ENCODE peak calls at places on chromosomes 2 and 18, in seven cellular contexts. D is foreskin fibroblast, L is psoas muscle, J is left ventricle myocardium inferior, H is lower leg skin, O is neural progenitor cell, F is H9. C is an unnamed sample.

GRCh38 chr18:79451237-79452125 is 55.8 kb downstream of the NFATC1 start:
- DNase-seq in H (no peak), O (no peak), L (no peak), D (no peak), J (no peak), F (no peak), C (no peak)

GRCh38 chr2:234725528-234726264 is 226.1 kb upstream of the SH3BP4 start:
- DNase-seq in J (no peak), D (peak), L (no peak), O (no peak), F (no peak), H (peak), C (no peak)

GRCh38 chr18:46073474-46074331 is 1.6 kb upstream of the PSTPIP2 start:
- DNase-seq in F (no peak), D (peak), O (peak), J (no peak), H (peak), L (no peak), C (peak)

GRCh38 chr2:105460048-105460732 is 61.3 kb upstream of the FHL2 start:
- DNase-seq in J (no peak), F (no peak), L (no peak), D (no peak), O (no peak), H (no peak), C (no peak)

GRCh38 chr2:172607379-172607928 is 51.6 kb downstream of the PDK1 start:
- DNase-seq in H (no peak), O (no peak), J (no peak), D (peak), L (no peak), F (no peak), C (no peak)

GRCh38 chr2:120243875-120244553 is 8.6 kb upstream of the RALB start:
- DNase-seq in H (no peak), J (no peak), D (no peak), L (no peak), O (no peak), F (no peak), C (no peak)

GRCh38 chr2:143685439-143686078 is 556.3 kb downstream of the ARHGAP15 start:
- DNase-seq in F (no peak), O (no peak), H (no peak), J (no peak), L (no peak), D (no peak), C (no peak)

GRCh38 chr2:39160982-39161381 is 40.1 kb upstream of the SOS1 start:
- DNase-seq in L (no peak), D (no peak), F (no peak), J (no peak), O (no peak), H (no peak), C (no peak)

GRCh38 chr18:29652797-29653196 is 1389.7 kb downstream of the DSC3 start:
- DNase-seq in H (no peak), O (no peak), D (no peak), J (no peak), F (no peak), L (no peak), C (no peak)

GRCh38 chr2:232761301-232761907 is 15.0 kb downstream of the KCNJ13 start:
- DNase-seq in F (no peak), O (peak), L (no peak), D (peak), H (no peak), J (no peak), C (peak)

GRCh38 chr18:36322734-36323133 is 25.2 kb downstream of the FHOD3 start:
- DNase-seq in O (no peak), F (peak), J (no peak), L (no peak), D (no peak), H (no peak), C (no peak)

GRCh38 chr2:13616656-13617055 is 899.9 kb downstream of the TRIB2 start:
- DNase-seq in J (no peak), O (no peak), D (no peak), H (no peak), L (no peak), F (no peak), C (no peak)

GRCh38 chr18:3994061-3994687 is 460.9 kb downstream of the DLGAP1 start:
- DNase-seq in J (no peak), D (no peak), O (no peak), L (no peak), F (no peak), H (no peak), C (no peak)

GRCh38 chr2:165535443-165535842 is 65.9 kb downstream of the CSRNP3 start:
- DNase-seq in D (peak), J (no peak), F (no peak), H (no peak), L (no peak), O (no peak), C (no peak)

GRCh38 chr2:240455719-240456606 is 20.5 kb downstream of the GPC1 start:
- DNase-seq in F (no peak), O (peak), D (no peak), L (peak), H (no peak), J (no peak), C (no peak)

GRCh38 chr2:218005486-218005885 is 2.7 kb upstream of the TNS1 start:
- DNase-seq in O (no peak), F (no peak), H (no peak), L (no peak), D (peak), J (no peak), C (no peak)

GRCh38 chr2:62713837-62714236 is 8.3 kb downstream of the EHBP1 start:
- DNase-seq in D (no peak), O (no peak), L (no peak), H (no peak), J (no peak), F (no peak), C (no peak)

GRCh38 chr2:111958901-111959300 is 60.5 kb downstream of the MERTK start:
- DNase-seq in H (no peak), F (no peak), O (no peak), D (peak), J (no peak), L (no peak), C (no peak)

GRCh38 chr2:219274392-219274921 is 4.7 kb upstream of the DNAJB2 start:
- DNase-seq in L (no peak), J (no peak), D (peak), O (no peak), H (no peak), F (peak), C (no peak)

GRCh38 chr2:1041012-1041805 is 90.6 kb downstream of the SNTG2 start:
- DNase-seq in O (no peak), F (no peak), L (no peak), D (no peak), H (no peak), J (no peak), C (no peak)

GRCh38 chr2:199868431-199869226 is 17.6 kb upstream of the FTCDNL1 start:
- DNase-seq in J (no peak), F (no peak), H (no peak), D (no peak), O (peak), L (no peak), C (no peak)

GRCh38 chr2:24076849-24077534 is 866 bp upstream of the SF3B6 start:
- DNase-seq in O (peak), L (no peak), D (peak), J (no peak), H (no peak), F (no peak), C (peak)

GRCh38 chr2:125553768-125554167 is 1102.2 kb upstream of the GYPC start:
- DNase-seq in F (no peak), O (peak), D (no peak), J (no peak), H (no peak), L (no peak), C (no peak)

GRCh38 chr2:129014432-129014831 is 695.8 kb upstream of the HS6ST1 start:
- DNase-seq in H (no peak), L (no peak), F (no peak), J (no peak), D (no peak), O (no peak), C (no peak)
- TF ChIP-seq CTCF in H (no peak), L (no peak), F (no peak), J (no peak), D (no peak), O (no peak), C (no peak)

DNA sequence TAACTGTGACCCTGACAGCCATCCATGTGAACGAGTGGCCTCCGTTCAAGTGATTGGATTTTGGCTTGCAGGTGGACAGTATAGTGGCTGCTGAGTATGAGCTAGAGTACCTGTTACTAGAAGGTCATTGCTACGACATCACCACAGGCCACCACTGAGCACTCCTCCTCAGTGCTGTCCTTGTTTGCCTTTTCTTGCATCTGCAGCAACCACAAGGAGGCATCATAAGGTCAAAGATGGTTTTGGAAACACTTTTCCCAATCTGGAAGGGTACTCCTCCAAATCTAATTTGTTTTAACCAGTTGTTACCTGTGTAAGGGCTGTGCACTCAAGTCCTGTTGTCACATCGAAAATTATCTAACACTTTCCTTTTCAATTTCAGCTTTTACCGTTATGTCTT is 81.2 kb downstream of the UGGT1 start:
- DNase-seq in L (no peak), O (peak), H (no peak), J (no peak), F (no peak), D (no peak), C (no peak)
- TF ChIP-seq CTCF in L (peak), O (peak), H (no peak), J (peak), F (peak), D (peak), C (peak)

DNA sequence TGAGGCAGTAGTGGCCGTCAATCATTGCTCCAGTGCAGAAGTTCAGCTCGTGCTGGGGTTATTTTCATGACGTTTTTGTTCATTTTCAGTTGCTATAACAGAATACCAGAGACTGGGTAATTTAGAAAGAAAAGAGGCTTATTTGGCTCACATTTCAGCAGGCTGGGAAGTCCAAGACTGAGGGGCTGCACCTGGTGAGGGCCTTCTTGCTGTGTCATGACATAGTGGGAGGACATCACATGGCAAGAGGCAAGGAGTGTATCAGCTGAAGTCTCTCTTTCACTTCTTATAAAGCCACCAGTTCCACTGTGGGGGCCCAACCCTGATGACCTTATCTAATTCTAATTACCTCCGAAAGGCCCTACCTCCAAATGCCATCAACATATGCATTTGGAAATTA is 58.0 kb upstream of the DPP10 start:
- DNase-seq in J (no peak), L (no peak), O (no peak), H (no peak), D (no peak), F (no peak), C (no peak)
- TF ChIP-seq CTCF in J (no peak), L (no peak), O (no peak), H (no peak), D (no peak), F (no peak), C (no peak)

DNA sequence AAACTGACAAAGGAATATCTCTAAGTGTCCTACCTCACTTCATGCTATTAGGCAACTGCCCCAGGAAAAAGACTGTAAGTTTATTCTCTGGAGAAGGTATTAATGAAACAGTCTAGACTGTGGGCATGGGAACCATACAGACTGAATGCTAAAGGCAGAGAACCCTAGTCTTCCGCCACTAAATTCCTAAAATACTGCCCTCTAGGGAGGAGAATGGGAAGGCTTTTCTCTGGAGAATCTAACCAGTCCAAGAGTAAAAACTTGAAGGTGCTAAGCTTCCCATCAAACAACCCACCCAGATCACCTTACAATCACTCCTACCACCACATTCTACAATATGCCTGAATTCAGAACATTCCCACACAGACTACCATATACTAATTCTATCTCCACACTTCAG is 3.4 kb downstream of the SRBD1 start:
- DNase-seq in J (no peak), L (no peak), D (peak), H (no peak), F (no peak), O (peak), C (no peak)
- TF ChIP-seq CTCF in J (peak), L (peak), D (peak), H (no peak), F (peak), O (peak), C (no peak)

GRCh38 chr2:78465707-78466106 is 559.8 kb upstream of the REG3G start:
- DNase-seq in O (no peak), F (no peak), D (no peak), H (no peak), J (no peak), L (no peak), C (no peak)
- TF ChIP-seq CTCF in O (peak), F (peak), D (no peak), H (no peak), J (no peak), L (no peak), C (no peak)

GRCh38 chr2:60334610-60335009 is 218.8 kb downstream of the BCL11A start:
- DNase-seq in L (no peak), H (no peak), F (no peak), J (no peak), O (no peak), D (no peak), C (no peak)

GRCh38 chr2:60336442-60337141 is 216.9 kb downstream of the BCL11A start:
- DNase-seq in F (no peak), D (no peak), O (no peak), H (no peak), J (no peak), L (no peak), C (no peak)

GRCh38 chr2:60339286-60339685 is 214.2 kb downstream of the BCL11A start:
- DNase-seq in L (no peak), F (no peak), J (no peak), D (no peak), O (no peak), H (no peak), C (no peak)

GRCh38 chr2:60335533-60336237 is 217.8 kb downstream of the BCL11A start:
- DNase-seq in L (no peak), F (no peak), J (no peak), H (no peak), O (no peak), D (no peak), C (no peak)

GRCh38 chr2:60337142-60337497 is 216.3 kb downstream of the BCL11A start:
- DNase-seq in O (peak), J (peak), F (peak), L (no peak), D (no peak), H (no peak), C (no peak)
- TF ChIP-seq CTCF in O (peak), J (peak), F (peak), L (no peak), D (no peak), H (no peak), C (no peak)

GRCh38 chr18:65968605-65969004 is 217.8 kb downstream of the CDH7 start:
- DNase-seq in L (no peak), O (peak), F (no peak), D (no peak), H (no peak), J (no peak), C (no peak)
- TF ChIP-seq CTCF in L (no peak), O (peak), F (peak), D (no peak), H (no peak), J (peak), C (no peak)

GRCh38 chr2:113282747-113283533 is 4.2 kb upstream of the PAX8 start:
- DNase-seq in L (peak), H (no peak), J (peak), D (peak), O (peak), F (peak), C (no peak)
- TF ChIP-seq CTCF in L (peak), H (no peak), J (peak), D (no peak), O (peak), F (peak), C (no peak)

DNA sequence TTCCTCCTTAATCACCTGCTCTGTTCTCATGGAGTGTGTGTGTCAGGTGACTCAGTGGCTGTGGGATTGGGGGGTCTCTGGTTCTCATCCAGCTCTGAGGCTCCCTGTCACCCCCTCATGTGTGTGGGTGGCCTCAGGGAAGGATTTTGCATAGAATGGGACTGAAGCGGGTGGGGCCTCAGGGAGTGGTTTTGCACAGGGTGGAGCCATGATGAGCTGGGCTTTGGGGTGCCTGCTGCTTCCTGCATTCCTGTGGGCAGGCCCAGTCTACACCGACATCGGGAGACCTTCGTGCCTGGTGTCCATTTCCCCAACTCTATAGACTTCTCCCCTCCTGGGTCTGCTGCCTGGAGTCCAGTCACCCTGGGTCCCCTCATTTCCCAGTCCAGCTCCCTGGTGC is 59.6 kb downstream of the VAPA start:
- DNase-seq in L (no peak), O (no peak), D (no peak), J (no peak), H (no peak), F (no peak), C (no peak)
- TF ChIP-seq CTCF in L (no peak), O (no peak), D (no peak), J (no peak), H (no peak), F (no peak), C (no peak)

GRCh38 chr2:128451636-128452411 is 133.2 kb upstream of the HS6ST1 start:
- DNase-seq in D (no peak), L (no peak), O (peak), J (no peak), H (peak), F (peak), C (no peak)
- TF ChIP-seq CTCF in D (no peak), L (no peak), O (no peak), J (no peak), H (no peak), F (no peak), C (no peak)